ENCODE peak calls at places on chromosomes 11 and 22, in nine cellular contexts. F is posterior cingulate gyrus; V is T-cell; H is astrocyte of the cerebellum; M is stimulated activated CD4-positive, alpha-beta T cell treated with anti-CD3 and anti-CD28 coated beads, Interleukin-12 subunit alpha, Interleukin-12 subunit beta, amount 100 ng/mL, for 4 hours; E is thoracic aorta; X is CD8-positive, alpha-beta memory T cell; U is ovary; C is Caki2. A is an unnamed sample.
A peak's percentile ranks its signal among the peaks of the same experiment; 100 is the strongest.

GRCh38 chr11:64562723-64563351 is 28.2 kb upstream of the SLC22A12 start:
- DNase-seq in F (no peak), M (no peak), V (no peak), C (no peak), U (no peak), E (no peak), H (no peak), X (no peak), A (no peak)

GRCh38 chr11:60345489-60345888 is 18.4 kb downstream of the MS4A6E start:
- DNase-seq in E (no peak), M (peak; percentile 4), C (no peak), H (no peak), F (no peak), U (no peak), X (no peak), V (no peak), A (peak; percentile 25)

GRCh38 chr11:109422755-109423113 is 744 bp downstream of the C11orf87 start:
- DNase-seq in U (no peak), M (no peak), V (no peak), C (no peak), H (no peak), F (no peak), X (no peak), E (no peak), A (no peak)

GRCh38 chr11:2674681-2675131 is 25.1 kb downstream of the KCNQ1OT1 start:
- DNase-seq in E (no peak), C (no peak), F (no peak), H (no peak), M (no peak), X (no peak), U (peak; percentile 50), V (no peak), A (peak; percentile 51)

GRCh38 chr22:21725956-21726649 is 9.5 kb downstream of the YPEL1 start:
- DNase-seq in U (no peak), E (no peak), F (no peak), C (no peak), V (no peak), H (no peak), M (no peak), X (no peak), A (no peak)

GRCh38 chr11:62934496-62934785 is 13.3 kb upstream of the CHRM1 start:
- DNase-seq in H (no peak), F (no peak), V (no peak), E (no peak), C (no peak), U (no peak), X (no peak), M (no peak), A (no peak)

GRCh38 chr11:44574620-44575287 is 9.3 kb downstream of the CD82 start:
- DNase-seq in H (peak; percentile 69), F (no peak), X (no peak), E (no peak), M (no peak), U (no peak), V (no peak), C (no peak), A (no peak)

GRCh38 chr11:110430267-110431211 is 791 bp downstream of the FDX1 start:
- DNase-seq in C (peak; percentile 22), X (no peak), H (no peak), E (no peak), M (no peak), V (peak; percentile 25), U (peak; percentile 49), F (no peak), A (peak; percentile 45)

GRCh38 chr22:22479999-22480532 is 28.5 kb downstream of the ZNF280B start:
- DNase-seq in U (no peak), E (no peak), H (no peak), X (no peak), F (no peak), M (no peak), V (no peak), C (no peak), A (no peak)

GRCh38 chr11:73386026-73386425 is 9.8 kb downstream of the RELT start:
- DNase-seq in F (no peak), H (no peak), C (no peak), E (no peak), U (no peak), X (no peak), V (no peak), M (no peak), A (no peak)

GRCh38 chr22:22130956-22131355 is 113.6 kb upstream of the VPREB1 start:
- DNase-seq in F (no peak), C (no peak), X (no peak), H (no peak), E (no peak), U (no peak), V (no peak), M (no peak), A (no peak)

GRCh38 chr11:67371549-67372231 is 1.7 kb downstream of the CLCF1 start:
- DNase-seq in V (no peak), F (no peak), U (peak; percentile 36), M (no peak), X (no peak), H (no peak), C (peak; percentile 71), E (no peak), A (no peak)

GRCh38 chr11:71843858-71844257 is 10.9 kb downstream of the DEFB108B start:
- DNase-seq in V (no peak), C (no peak), H (no peak), E (no peak), X (no peak), F (no peak), U (no peak), M (no peak), A (no peak)

GRCh38 chr22:28019360-28019759 is 100.3 kb upstream of the PITPNB start:
- DNase-seq in U (peak; percentile 20), H (no peak), X (no peak), E (no peak), M (no peak), C (peak; percentile 67), F (no peak), V (no peak), A (peak; percentile 10)

GRCh38 chr11:120130991-120131760 is 6.7 kb downstream of the TRIM29 start:
- DNase-seq in V (no peak), U (peak; percentile 2), C (no peak), M (no peak), E (no peak), H (no peak), F (peak; percentile 5), X (no peak), A (no peak)

GRCh38 chr11:94519478-94520084 is 7.3 kb downstream of the C11orf97 start:
- DNase-seq in U (no peak), F (no peak), M (no peak), C (no peak), V (no peak), E (no peak), X (no peak), H (no peak), A (no peak)